ENCODE peak calls at places on chromosome 19, in four cellular contexts. One of them, this sample, is unnamed.

GRCh38 chr19:31109626-31110025 is 239.6 kb downstream of the TSHZ3 start:
- DNase-seq in upper lobe of right lung: no peak
- DNase-seq in body of pancreas: no peak
- DNase-seq in NT2/D1: no peak
- DNase-seq in this sample: no peak

GRCh38 chr19:3452456-3453068 is 27.8 kb downstream of the SMIM24 start:
- DNase-seq in body of pancreas: no peak
- DNase-seq in NT2/D1: no peak
- DNase-seq in upper lobe of right lung: peak
- DNase-seq in this sample: no peak

GRCh38 chr19:29413435-29413834 is 112.4 kb upstream of the VSTM2B start:
- DNase-seq in upper lobe of right lung: no peak
- DNase-seq in body of pancreas: no peak
- DNase-seq in NT2/D1: no peak
- DNase-seq in this sample: no peak

GRCh38 chr19:1455002-1455335 is 5.0 kb downstream of the APC2 start:
- DNase-seq in body of pancreas: no peak
- DNase-seq in upper lobe of right lung: no peak
- DNase-seq in NT2/D1: no peak
- DNase-seq in this sample: no peak

GRCh38 chr19:12965812-12966135 is 3.6 kb upstream of the DAND5 start:
- DNase-seq in NT2/D1: no peak
- DNase-seq in body of pancreas: no peak
- DNase-seq in upper lobe of right lung: no peak
- DNase-seq in this sample: no peak

GRCh38 chr19:23071087-23071511 is 45.7 kb upstream of the ZNF730 start:
- DNase-seq in body of pancreas: peak
- DNase-seq in upper lobe of right lung: no peak
- DNase-seq in NT2/D1: peak
- DNase-seq in this sample: no peak

GRCh38 chr19:52689804-52690394 is 44.9 kb downstream of the ZNF611 start:
- DNase-seq in NT2/D1: no peak
- DNase-seq in body of pancreas: peak
- DNase-seq in upper lobe of right lung: peak
- DNase-seq in this sample: no peak

GRCh38 chr19:33461256-33462111 is 60.1 kb downstream of the PEPD start:
- DNase-seq in body of pancreas: no peak
- DNase-seq in NT2/D1: no peak
- DNase-seq in upper lobe of right lung: peak
- DNase-seq in this sample: no peak

GRCh38 chr19:57317503-57317902 is 2.8 kb upstream of the ZNF543 start:
- DNase-seq in NT2/D1: no peak
- DNase-seq in upper lobe of right lung: no peak
- DNase-seq in body of pancreas: no peak
- DNase-seq in this sample: no peak

GRCh38 chr19:16614941-16615340 is 13.1 kb downstream of the MED26 start:
- DNase-seq in upper lobe of right lung: no peak
- DNase-seq in body of pancreas: no peak
- DNase-seq in NT2/D1: no peak
- DNase-seq in this sample: no peak

GRCh38 chr19:30393046-30393445 is 20.9 kb downstream of the ZNF536 start:
- DNase-seq in NT2/D1: no peak
- DNase-seq in body of pancreas: no peak
- DNase-seq in upper lobe of right lung: no peak
- DNase-seq in this sample: no peak

DNA sequence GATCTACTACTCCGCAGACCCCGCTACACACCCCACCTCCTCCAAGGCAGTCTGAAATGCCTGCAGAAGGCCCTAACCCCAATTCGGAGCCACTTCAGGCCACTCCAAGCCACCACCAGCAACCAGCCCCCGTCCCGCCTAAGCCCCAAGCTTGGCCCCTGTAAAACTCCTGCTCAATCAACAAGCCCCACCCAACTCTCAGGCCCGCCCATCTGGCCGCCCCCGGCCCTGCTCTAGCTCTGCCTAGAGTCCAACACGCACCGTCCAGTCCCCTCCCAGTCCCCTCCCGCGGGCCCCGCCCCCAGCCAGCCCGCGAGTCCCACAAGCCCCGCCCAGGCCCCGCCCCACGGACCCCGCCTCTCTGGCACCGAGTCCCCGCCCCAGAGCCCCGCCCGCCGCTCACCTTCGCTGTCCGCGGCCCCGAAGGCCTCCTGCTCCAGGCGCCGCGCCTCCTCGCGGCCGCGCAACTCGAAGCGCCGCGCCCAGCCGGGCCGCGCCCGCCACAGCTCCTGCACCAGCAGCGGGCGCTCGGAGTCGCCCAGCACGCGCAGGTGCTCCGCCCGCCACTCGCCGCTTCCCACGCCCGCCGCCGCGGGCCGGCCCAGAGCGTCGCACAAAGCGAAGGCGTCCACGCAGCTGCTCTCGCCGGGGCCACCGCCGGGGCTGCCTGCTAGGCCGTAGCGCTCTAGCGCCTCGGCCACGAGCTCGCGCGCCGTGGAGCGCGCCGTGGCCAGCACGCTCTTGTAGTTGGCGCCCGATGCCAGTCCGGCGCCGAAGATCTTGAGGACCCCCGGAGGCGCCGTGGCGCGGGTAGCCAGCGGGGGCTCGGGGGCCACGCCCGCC is 1.6 kb downstream of the RASIP1 start:
- DNase-seq in upper lobe of right lung: peak
- DNase-seq in body of pancreas: peak
- DNase-seq in NT2/D1: peak
- DNase-seq in this sample: peak
- H3K4me3 ChIP-seq in upper lobe of right lung: peak
- H3K4me3 ChIP-seq in body of pancreas: peak
- H3K4me3 ChIP-seq in NT2/D1: peak
- H3K4me3 ChIP-seq in this sample: peak

GRCh38 chr19:10963865-10964264 is 3.0 kb downstream of the SMARCA4 start:
- DNase-seq in body of pancreas: no peak
- DNase-seq in upper lobe of right lung: no peak
- DNase-seq in NT2/D1: no peak
- DNase-seq in this sample: no peak
- H3K4me3 ChIP-seq in body of pancreas: no peak
- H3K4me3 ChIP-seq in upper lobe of right lung: no peak
- H3K4me3 ChIP-seq in NT2/D1: no peak
- H3K4me3 ChIP-seq in this sample: no peak

GRCh38 chr19:8208710-8209110 is 460 bp upstream of the CERS4 start:
- DNase-seq in upper lobe of right lung: no peak
- DNase-seq in NT2/D1: no peak
- DNase-seq in body of pancreas: no peak
- DNase-seq in this sample: no peak

GRCh38 chr19:8208119-8208709 is 956 bp upstream of the CERS4 start:
- DNase-seq in NT2/D1: no peak
- DNase-seq in upper lobe of right lung: no peak
- DNase-seq in body of pancreas: peak
- DNase-seq in this sample: no peak

GRCh38 chr19:8210660-8211101 is 1.5 kb downstream of the CERS4 start:
- DNase-seq in NT2/D1: no peak
- DNase-seq in upper lobe of right lung: no peak
- DNase-seq in body of pancreas: peak
- DNase-seq in this sample: no peak

GRCh38 chr19:8209111-8209964 is at the start of gene CERS4:
- DNase-seq in upper lobe of right lung: peak
- DNase-seq in NT2/D1: peak
- DNase-seq in body of pancreas: peak
- DNase-seq in this sample: peak

DNA sequence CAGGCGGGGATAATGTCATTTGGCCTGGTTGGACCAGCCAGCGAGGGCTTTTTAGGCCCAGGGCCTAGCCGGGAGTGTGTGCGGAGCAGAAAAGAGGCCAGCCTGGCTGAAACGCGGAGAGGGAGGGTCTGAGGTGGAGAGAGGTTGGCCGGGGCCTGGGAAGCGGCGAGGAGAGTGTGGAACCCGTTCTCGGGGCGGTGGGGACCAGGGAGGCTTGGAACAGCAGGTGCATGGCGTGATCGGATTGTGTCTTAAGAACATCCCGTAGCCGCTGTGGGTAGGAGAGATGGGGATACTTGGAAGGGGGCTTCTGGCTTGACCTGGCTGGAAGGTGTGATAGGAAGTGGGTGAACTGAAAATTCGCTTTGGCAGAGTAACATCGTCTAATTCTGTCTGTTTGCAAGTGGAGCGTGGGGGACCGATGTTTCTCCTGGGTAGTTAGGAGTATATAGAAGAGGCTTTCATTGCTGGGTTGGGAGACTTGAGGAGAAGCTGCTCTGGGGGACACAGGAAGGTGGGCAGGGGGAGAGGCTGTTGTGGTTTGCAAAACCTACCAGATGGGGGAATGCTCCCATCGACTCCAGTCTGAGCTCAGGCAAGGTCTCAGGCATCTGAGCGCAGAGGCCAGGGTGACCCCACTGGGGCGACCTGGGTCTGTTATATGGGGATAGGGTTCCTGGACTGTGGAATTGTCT is 942 bp downstream of the CERS4 start:
- DNase-seq in NT2/D1: no peak
- DNase-seq in upper lobe of right lung: no peak
- DNase-seq in body of pancreas: no peak
- DNase-seq in this sample: no peak
- H3K4me3 ChIP-seq in NT2/D1: peak
- H3K4me3 ChIP-seq in upper lobe of right lung: peak
- H3K4me3 ChIP-seq in body of pancreas: peak
- H3K4me3 ChIP-seq in this sample: peak

DNA sequence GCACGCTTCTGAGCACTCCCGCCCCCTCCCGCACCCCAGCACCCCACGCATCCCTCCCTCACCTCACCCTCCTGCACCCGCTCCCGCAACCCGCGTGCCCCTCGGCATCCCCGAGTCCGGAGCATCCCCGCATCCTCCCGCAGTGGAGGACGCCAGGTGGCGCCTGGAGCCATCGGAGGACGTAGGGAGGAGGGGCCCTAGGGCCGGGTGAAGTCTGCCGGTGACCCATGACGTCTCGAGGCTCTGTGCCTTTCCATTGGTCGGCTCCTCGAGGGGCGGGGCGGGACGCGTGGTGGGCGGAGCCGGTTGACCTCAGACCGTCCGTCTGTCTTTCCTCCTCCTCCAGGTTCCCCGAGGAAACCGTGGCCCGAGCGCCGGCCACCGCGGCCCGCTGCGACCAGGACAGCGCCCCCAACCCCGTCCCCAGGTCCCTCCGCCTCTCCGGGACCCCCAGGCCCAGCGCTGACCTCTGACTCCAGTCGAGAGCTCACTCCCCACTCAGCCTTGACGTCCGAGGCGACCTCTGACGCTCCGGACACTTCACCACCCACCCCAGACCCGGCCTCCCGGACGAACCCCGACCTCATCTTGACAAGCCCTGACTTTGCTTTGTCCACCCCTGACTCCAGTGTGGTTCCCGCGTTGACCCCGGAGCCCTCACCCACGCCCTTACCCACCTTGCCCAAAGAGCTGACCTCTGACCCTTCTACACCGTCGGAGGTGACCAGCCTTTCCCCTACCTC is 19.9 kb downstream of the SBK2 start:
- DNase-seq in NT2/D1: peak
- DNase-seq in body of pancreas: peak
- DNase-seq in upper lobe of right lung: peak
- DNase-seq in this sample: peak
- H3K4me3 ChIP-seq in NT2/D1: peak
- H3K4me3 ChIP-seq in body of pancreas: no peak
- H3K4me3 ChIP-seq in upper lobe of right lung: peak
- H3K4me3 ChIP-seq in this sample: peak

GRCh38 chr19:41424335-41425173 is 2.6 kb downstream of the B3GNT8 start:
- DNase-seq in upper lobe of right lung: no peak
- DNase-seq in NT2/D1: no peak
- DNase-seq in body of pancreas: no peak
- DNase-seq in this sample: no peak

GRCh38 chr19:41426952-41427646 is at the start of gene B3GNT8:
- DNase-seq in upper lobe of right lung: peak
- DNase-seq in body of pancreas: peak
- DNase-seq in NT2/D1: peak
- DNase-seq in this sample: peak

GRCh38 chr19:41427647-41428480 is 690 bp upstream of the B3GNT8 start:
- DNase-seq in upper lobe of right lung: peak
- DNase-seq in NT2/D1: no peak
- DNase-seq in body of pancreas: peak
- DNase-seq in this sample: peak

GRCh38 chr19:41425174-41426115 is 1.7 kb downstream of the B3GNT8 start:
- DNase-seq in body of pancreas: no peak
- DNase-seq in NT2/D1: no peak
- DNase-seq in upper lobe of right lung: no peak
- DNase-seq in this sample: no peak

GRCh38 chr19:41426116-41426841 is 895 bp downstream of the B3GNT8 start:
- DNase-seq in body of pancreas: no peak
- DNase-seq in upper lobe of right lung: no peak
- DNase-seq in NT2/D1: no peak
- DNase-seq in this sample: no peak
- H3K4me3 ChIP-seq in body of pancreas: no peak
- H3K4me3 ChIP-seq in upper lobe of right lung: peak
- H3K4me3 ChIP-seq in NT2/D1: peak
- H3K4me3 ChIP-seq in this sample: no peak